ENCODE peak calls at places on chromosomes 5 and 9, in ten cellular contexts. One of them, this sample, is unnamed.

GRCh38 chr5:180315762-180316212 is 23.9 kb upstream of the MAPK9 start:
- DNase-seq in thoracic aorta: no peak
- DNase-seq in vagina: no peak
- DNase-seq in transverse colon: peak; percentile 73
- DNase-seq in SK-N-SH: peak; percentile 85
- DNase-seq in GM23248: peak; percentile 64
- DNase-seq in AG04450: no peak
- DNase-seq in PC-3: peak; percentile 66
- DNase-seq in ascending aorta: no peak
- DNase-seq in right cardiac atrium: peak; percentile 86
- DNase-seq in this sample: no peak

GRCh38 chr5:127793052-127793451 is 89.9 kb downstream of the CCDC192 start:
- DNase-seq in PC-3: no peak
- DNase-seq in ascending aorta: no peak
- DNase-seq in transverse colon: no peak
- DNase-seq in thoracic aorta: no peak
- DNase-seq in SK-N-SH: no peak
- DNase-seq in GM23248: no peak
- DNase-seq in AG04450: no peak
- DNase-seq in vagina: no peak
- DNase-seq in right cardiac atrium: no peak
- DNase-seq in this sample: no peak

GRCh38 chr5:138502121-138502520 is 36.8 kb downstream of the EGR1 start:
- DNase-seq in vagina: no peak
- DNase-seq in transverse colon: no peak
- DNase-seq in PC-3: no peak
- DNase-seq in SK-N-SH: no peak
- DNase-seq in GM23248: peak; percentile 74
- DNase-seq in thoracic aorta: no peak
- DNase-seq in right cardiac atrium: no peak
- DNase-seq in AG04450: no peak
- DNase-seq in ascending aorta: no peak
- DNase-seq in this sample: no peak

GRCh38 chr5:63245271-63245670 is 666.7 kb downstream of the LRRC70 start:
- DNase-seq in right cardiac atrium: no peak
- DNase-seq in transverse colon: no peak
- DNase-seq in PC-3: peak; percentile 60
- DNase-seq in vagina: no peak
- DNase-seq in GM23248: peak; percentile 70
- DNase-seq in SK-N-SH: no peak
- DNase-seq in AG04450: no peak
- DNase-seq in ascending aorta: no peak
- DNase-seq in thoracic aorta: no peak
- DNase-seq in this sample: peak; percentile 12

GRCh38 chr5:113489299-113489698 is 1.0 kb upstream of the MCC start:
- DNase-seq in SK-N-SH: peak; percentile 22
- DNase-seq in right cardiac atrium: peak; percentile 58
- DNase-seq in GM23248: peak; percentile 97
- DNase-seq in thoracic aorta: no peak
- DNase-seq in ascending aorta: no peak
- DNase-seq in transverse colon: no peak
- DNase-seq in vagina: no peak
- DNase-seq in PC-3: peak; percentile 97
- DNase-seq in AG04450: peak; percentile 95
- DNase-seq in this sample: peak; percentile 97

GRCh38 chr9:17721954-17722353 is 143.1 kb downstream of the SH3GL2 start:
- DNase-seq in PC-3: no peak
- DNase-seq in transverse colon: no peak
- DNase-seq in vagina: no peak
- DNase-seq in right cardiac atrium: no peak
- DNase-seq in GM23248: no peak
- DNase-seq in thoracic aorta: no peak
- DNase-seq in AG04450: no peak
- DNase-seq in ascending aorta: no peak
- DNase-seq in SK-N-SH: no peak
- DNase-seq in this sample: no peak

GRCh38 chr9:137492464-137493162 is 33.5 kb upstream of the NSMF start:
- DNase-seq in AG04450: no peak
- DNase-seq in ascending aorta: no peak
- DNase-seq in SK-N-SH: peak; percentile 84
- DNase-seq in right cardiac atrium: no peak
- DNase-seq in GM23248: peak; percentile 34
- DNase-seq in transverse colon: peak; percentile 31
- DNase-seq in thoracic aorta: no peak
- DNase-seq in vagina: no peak
- DNase-seq in PC-3: peak; percentile 47
- DNase-seq in this sample: no peak

GRCh38 chr5:91712718-91713117 is 329.6 kb upstream of the ARRDC3 start:
- DNase-seq in GM23248: peak; percentile 23
- DNase-seq in ascending aorta: no peak
- DNase-seq in PC-3: no peak
- DNase-seq in SK-N-SH: no peak
- DNase-seq in AG04450: no peak
- DNase-seq in right cardiac atrium: no peak
- DNase-seq in vagina: no peak
- DNase-seq in thoracic aorta: no peak
- DNase-seq in transverse colon: no peak
- DNase-seq in this sample: no peak

GRCh38 chr5:149133795-149134777 is 7.2 kb upstream of the ABLIM3 start:
- DNase-seq in transverse colon: no peak
- DNase-seq in SK-N-SH: no peak
- DNase-seq in PC-3: peak; percentile 100
- DNase-seq in ascending aorta: peak; percentile 37
- DNase-seq in vagina: no peak
- DNase-seq in GM23248: peak; percentile 95
- DNase-seq in thoracic aorta: peak; percentile 25
- DNase-seq in AG04450: no peak
- DNase-seq in right cardiac atrium: peak; percentile 79
- DNase-seq in this sample: no peak

GRCh38 chr5:179226696-179227095 is 118.6 kb downstream of the ADAMTS2 start:
- DNase-seq in PC-3: no peak
- DNase-seq in transverse colon: no peak
- DNase-seq in right cardiac atrium: no peak
- DNase-seq in vagina: no peak
- DNase-seq in SK-N-SH: no peak
- DNase-seq in thoracic aorta: no peak
- DNase-seq in AG04450: no peak
- DNase-seq in GM23248: no peak
- DNase-seq in ascending aorta: no peak
- DNase-seq in this sample: no peak

GRCh38 chr5:177483042-177483441 is 9.6 kb upstream of the DBN1 start:
- DNase-seq in thoracic aorta: no peak
- DNase-seq in transverse colon: no peak
- DNase-seq in right cardiac atrium: no peak
- DNase-seq in SK-N-SH: no peak
- DNase-seq in AG04450: no peak
- DNase-seq in vagina: no peak
- DNase-seq in ascending aorta: no peak
- DNase-seq in PC-3: no peak
- DNase-seq in GM23248: no peak
- DNase-seq in this sample: no peak

GRCh38 chr5:177486256-177486655 is 11.1 kb downstream of the PDLIM7 start:
- DNase-seq in GM23248: no peak
- DNase-seq in thoracic aorta: no peak
- DNase-seq in AG04450: no peak
- DNase-seq in SK-N-SH: no peak
- DNase-seq in PC-3: no peak
- DNase-seq in right cardiac atrium: no peak
- DNase-seq in ascending aorta: no peak
- DNase-seq in vagina: no peak
- DNase-seq in transverse colon: no peak
- DNase-seq in this sample: no peak

GRCh38 chr5:177482359-177482795 is 8.9 kb upstream of the DBN1 start:
- DNase-seq in ascending aorta: no peak
- DNase-seq in GM23248: peak; percentile 53
- DNase-seq in PC-3: no peak
- DNase-seq in AG04450: no peak
- DNase-seq in transverse colon: no peak
- DNase-seq in vagina: no peak
- DNase-seq in SK-N-SH: peak; percentile 58
- DNase-seq in right cardiac atrium: peak; percentile 63
- DNase-seq in thoracic aorta: no peak
- DNase-seq in this sample: no peak

GRCh38 chr5:177484902-177485549 is 11.6 kb upstream of the DBN1 start:
- DNase-seq in vagina: no peak
- DNase-seq in thoracic aorta: no peak
- DNase-seq in SK-N-SH: no peak
- DNase-seq in PC-3: peak; percentile 1
- DNase-seq in AG04450: no peak
- DNase-seq in transverse colon: no peak
- DNase-seq in right cardiac atrium: no peak
- DNase-seq in GM23248: no peak
- DNase-seq in ascending aorta: no peak
- DNase-seq in this sample: no peak

DNA sequence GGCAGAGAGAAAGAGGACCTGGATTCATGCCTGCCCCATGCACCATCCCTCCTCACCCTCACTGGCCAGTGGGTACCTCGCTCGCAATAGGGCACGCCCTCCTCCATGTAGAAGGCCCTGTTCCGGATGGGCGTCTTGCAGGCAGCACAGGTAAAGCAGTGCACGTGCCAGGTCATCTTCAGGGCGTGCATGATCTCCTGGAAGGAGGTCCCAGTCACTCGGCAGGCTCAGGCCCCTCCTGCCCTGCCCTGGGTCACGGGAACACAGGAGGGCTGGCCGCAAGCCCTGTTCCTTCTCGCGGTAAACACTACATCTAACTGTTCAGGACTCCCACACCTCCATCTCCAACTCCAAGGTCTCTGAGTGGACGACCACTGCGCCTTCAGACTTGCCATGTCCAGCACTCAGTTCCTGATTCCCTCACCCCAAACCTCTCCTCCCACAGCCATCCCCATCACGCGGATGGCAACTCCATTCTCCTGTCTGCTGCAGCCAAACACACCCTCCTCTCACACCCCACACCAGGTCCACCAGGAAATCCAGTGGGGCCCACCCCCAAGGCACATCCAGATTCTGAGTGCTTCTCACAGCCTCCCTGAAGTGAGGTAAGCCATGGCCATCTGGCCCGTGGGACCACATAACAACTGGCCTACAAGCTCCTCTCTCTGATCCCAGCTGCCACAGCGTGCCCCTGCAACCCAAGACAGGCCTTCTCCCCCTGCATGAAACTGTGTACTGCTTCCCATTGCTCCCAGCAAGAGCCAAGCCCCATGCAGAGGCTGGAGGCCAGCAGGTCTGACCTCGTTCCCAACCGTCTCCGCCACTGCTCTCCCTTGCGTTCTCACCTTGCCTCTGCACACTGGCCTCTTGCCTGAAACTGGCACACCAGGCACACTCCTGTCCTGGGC is 10.8 kb upstream of the DBN1 start:
- DNase-seq in thoracic aorta: no peak
- DNase-seq in transverse colon: no peak
- DNase-seq in SK-N-SH: no peak
- DNase-seq in right cardiac atrium: no peak
- DNase-seq in GM23248: no peak
- DNase-seq in AG04450: no peak
- DNase-seq in vagina: no peak
- DNase-seq in PC-3: peak; percentile 1
- DNase-seq in ascending aorta: no peak
- DNase-seq in this sample: no peak
- H3K27ac ChIP-seq in thoracic aorta: peak overlapping the region; percentile 70
- H3K27ac ChIP-seq in transverse colon: no peak overlapping the region
- H3K27ac ChIP-seq in SK-N-SH: peak overlapping the region; percentile 17
- H3K27ac ChIP-seq in right cardiac atrium: no peak overlapping the region
- H3K27ac ChIP-seq in GM23248: peak overlapping the region; percentile 40
- H3K27ac ChIP-seq in AG04450: peak overlapping the region; percentile 31
- H3K27ac ChIP-seq in vagina: no peak overlapping the region
- H3K27ac ChIP-seq in PC-3: no peak overlapping the region
- H3K27ac ChIP-seq in ascending aorta: peak overlapping the region; percentile 91
- H3K27ac ChIP-seq in this sample: no peak overlapping the region

GRCh38 chr9:72129271-72130156 is 19.7 kb upstream of the GDA start:
- DNase-seq in transverse colon: peak; percentile 49
- DNase-seq in GM23248: peak; percentile 43
- DNase-seq in PC-3: no peak
- DNase-seq in right cardiac atrium: no peak
- DNase-seq in SK-N-SH: no peak
- DNase-seq in vagina: no peak
- DNase-seq in thoracic aorta: no peak
- DNase-seq in AG04450: no peak
- DNase-seq in ascending aorta: no peak
- DNase-seq in this sample: no peak
- H3K27ac ChIP-seq in transverse colon: peak overlapping the region; percentile 40
- H3K27ac ChIP-seq in GM23248: no peak overlapping the region
- H3K27ac ChIP-seq in PC-3: no peak overlapping the region
- H3K27ac ChIP-seq in right cardiac atrium: no peak overlapping the region
- H3K27ac ChIP-seq in SK-N-SH: no peak overlapping the region
- H3K27ac ChIP-seq in vagina: no peak overlapping the region
- H3K27ac ChIP-seq in thoracic aorta: no peak overlapping the region
- H3K27ac ChIP-seq in AG04450: no peak overlapping the region
- H3K27ac ChIP-seq in ascending aorta: no peak overlapping the region
- H3K27ac ChIP-seq in this sample: no peak overlapping the region

DNA sequence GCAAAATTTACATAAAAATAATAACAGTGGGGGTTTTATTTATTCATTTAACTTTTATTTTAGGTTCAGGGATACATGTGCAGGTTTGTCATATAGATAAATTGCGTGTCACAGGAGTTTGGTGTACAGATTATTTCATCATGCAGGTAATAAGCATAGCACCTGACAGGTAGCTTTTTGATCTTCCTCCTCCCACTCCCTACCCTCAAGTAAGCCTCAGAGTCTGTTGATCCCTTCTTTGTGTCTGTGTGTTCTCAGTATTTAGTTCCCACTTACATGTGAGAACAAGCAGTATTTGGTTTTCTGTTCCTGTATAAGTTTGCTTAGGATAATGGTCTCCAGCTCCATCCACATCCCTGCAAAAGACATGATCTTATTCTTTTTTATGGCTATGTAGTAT is 240.3 kb downstream of the KIAA0825 start:
- DNase-seq in transverse colon: no peak
- DNase-seq in right cardiac atrium: no peak
- DNase-seq in ascending aorta: no peak
- DNase-seq in thoracic aorta: no peak
- DNase-seq in vagina: no peak
- DNase-seq in AG04450: no peak
- DNase-seq in PC-3: no peak
- DNase-seq in GM23248: no peak
- DNase-seq in SK-N-SH: no peak
- DNase-seq in this sample: no peak
- H3K27ac ChIP-seq in transverse colon: no peak overlapping the region
- H3K27ac ChIP-seq in right cardiac atrium: no peak overlapping the region
- H3K27ac ChIP-seq in ascending aorta: no peak overlapping the region
- H3K27ac ChIP-seq in thoracic aorta: no peak overlapping the region
- H3K27ac ChIP-seq in vagina: no peak overlapping the region
- H3K27ac ChIP-seq in AG04450: no peak overlapping the region
- H3K27ac ChIP-seq in PC-3: no peak overlapping the region
- H3K27ac ChIP-seq in GM23248: no peak overlapping the region
- H3K27ac ChIP-seq in SK-N-SH: no peak overlapping the region
- H3K27ac ChIP-seq in this sample: no peak overlapping the region

DNA sequence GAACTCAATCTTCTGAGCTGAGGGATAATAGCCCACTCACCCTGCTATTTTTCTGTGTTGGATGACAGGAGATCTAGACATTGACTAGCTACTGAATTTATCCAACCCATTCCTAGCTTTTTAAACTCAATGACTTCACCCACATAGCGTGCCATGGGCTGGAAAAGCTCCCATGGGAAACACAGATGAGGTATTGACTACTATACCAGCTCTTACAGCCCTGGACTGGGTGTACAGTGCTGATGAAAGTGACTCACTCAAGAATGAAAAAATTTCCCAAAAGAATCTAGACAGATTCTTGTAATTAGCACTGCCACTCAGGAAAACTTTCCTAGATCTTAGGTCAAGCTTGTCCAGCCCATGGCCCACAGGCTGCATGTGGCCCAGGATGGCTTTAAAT is 72.7 kb upstream of the NREP start:
- DNase-seq in GM23248: peak; percentile 93
- DNase-seq in AG04450: peak; percentile 8
- DNase-seq in PC-3: peak; percentile 25
- DNase-seq in right cardiac atrium: no peak
- DNase-seq in ascending aorta: no peak
- DNase-seq in transverse colon: no peak
- DNase-seq in SK-N-SH: no peak
- DNase-seq in thoracic aorta: no peak
- DNase-seq in vagina: no peak
- DNase-seq in this sample: peak; percentile 20
- H3K27ac ChIP-seq in GM23248: peak overlapping the region; percentile 86
- H3K27ac ChIP-seq in AG04450: no peak overlapping the region
- H3K27ac ChIP-seq in PC-3: peak overlapping the region; percentile 33
- H3K27ac ChIP-seq in right cardiac atrium: no peak overlapping the region
- H3K27ac ChIP-seq in ascending aorta: no peak overlapping the region
- H3K27ac ChIP-seq in transverse colon: no peak overlapping the region
- H3K27ac ChIP-seq in SK-N-SH: no peak overlapping the region
- H3K27ac ChIP-seq in thoracic aorta: no peak overlapping the region
- H3K27ac ChIP-seq in vagina: no peak overlapping the region
- H3K27ac ChIP-seq in this sample: peak overlapping the region; percentile 40

This sample was measured in epithelial cell of prostate.